ENCODE peak calls at places on chromosome 22, in eight cellular contexts. X is sigmoid colon, G is endothelial cell of umbilical vein, L is GM23338, C is spleen, I is H1, T is prostate gland, V is HCT116. E is an unnamed sample. For H3K4me1, the result is how much of the 10 kb centered on the place peaks cover.

GRCh38 chr22:26481694-26482093 is 1.9 kb downstream of the HPS4 start:
- DNase-seq in V (no peak), G (no peak), I (no peak), C (no peak), X (no peak), L (no peak), T (no peak), E (no peak)

GRCh38 chr22:43859176-43859575 is 3.1 kb downstream of the SULT4A1 start:
- DNase-seq in G (no peak), T (no peak), I (no peak), L (no peak), V (no peak), C (peak), X (peak), E (no peak)

GRCh38 chr22:48258841-48259240 is 1496.4 kb downstream of the TBC1D22A start:
- DNase-seq in I (no peak), X (no peak), G (no peak), L (no peak), C (peak), V (no peak), T (no peak), E (no peak)

GRCh38 chr22:46297151-46297819 is 615 bp downstream of the GTSE1 start:
- DNase-seq in G (peak), I (no peak), C (no peak), T (no peak), X (no peak), V (no peak), L (peak), E (no peak)

GRCh38 chr22:27460596-27461347 is 340.8 kb downstream of the MN1 start:
- DNase-seq in X (peak), I (no peak), V (no peak), C (no peak), G (no peak), T (no peak), L (peak), E (no peak)

GRCh38 chr22:26797910-26798309 is 140.5 kb downstream of the MIAT start:
- DNase-seq in L (peak), G (no peak), I (no peak), X (no peak), V (peak), T (no peak), C (no peak), E (no peak)

GRCh38 chr22:38074181-38075104 is 9.5 kb downstream of the SLC16A8 start:
- DNase-seq in C (no peak), I (no peak), X (no peak), L (peak), G (no peak), T (no peak), V (no peak), E (no peak)

GRCh38 chr22:32826537-32826936 is 25.0 kb downstream of the TIMP3 start:
- DNase-seq in I (no peak), X (peak), T (no peak), C (no peak), L (no peak), V (no peak), G (no peak), E (no peak)

GRCh38 chr22:20296598-20296997 is 23.3 kb downstream of the DGCR6L start:
- DNase-seq in V (no peak), T (no peak), X (no peak), I (no peak), C (no peak), L (no peak), G (no peak), E (no peak)

GRCh38 chr22:42399315-42400271 is 32.6 kb downstream of the NFAM1 start:
- DNase-seq in I (no peak), T (no peak), C (peak), L (peak), X (no peak), G (no peak), V (no peak), E (no peak)

GRCh38 chr22:16955678-16956210 is 52.3 kb downstream of the GAB4 start:
- DNase-seq in V (no peak), L (no peak), T (no peak), I (no peak), G (no peak), X (no peak), C (no peak), E (peak)

GRCh38 chr22:25201557-25202273 is 2.1 kb downstream of the CRYBB3 start:
- DNase-seq in L (no peak), X (no peak), T (no peak), I (no peak), G (no peak), V (no peak), C (no peak), E (no peak)

GRCh38 chr22:42847110-42847509 is 10.0 kb downstream of the ARFGAP3 start:
- DNase-seq in T (no peak), C (no peak), I (no peak), L (no peak), X (no peak), G (no peak), V (no peak), E (no peak)

GRCh38 chr22:39501644-39502108 is 414 bp upstream of the MIEF1 start:
- DNase-seq in X (no peak), C (no peak), G (no peak), I (no peak), T (no peak), L (no peak), V (no peak), E (no peak)

GRCh38 chr22:21044931-21045584 is 688 bp upstream of the LRRC74B start:
- DNase-seq in L (peak), X (no peak), V (no peak), G (no peak), T (no peak), C (peak), I (no peak), E (no peak)

GRCh38 chr22:46812786-46813185 is 50.3 kb downstream of the TBC1D22A start:
- DNase-seq in G (peak), T (no peak), L (no peak), C (no peak), V (no peak), I (no peak), X (no peak), E (no peak)

GRCh38 chr22:42742940-42743339 is 22.3 kb upstream of the A4GALT start:
- DNase-seq in I (no peak), L (peak), V (no peak), C (no peak), X (peak), G (no peak), T (no peak), E (no peak)

GRCh38 chr22:47783433-47784366 is 1021.2 kb downstream of the TBC1D22A start:
- DNase-seq in I (no peak), L (no peak), T (no peak), G (no peak), V (no peak), X (no peak), C (peak), E (peak)

GRCh38 chr22:42820075-42820763 is 36.9 kb downstream of the ARFGAP3 start:
- DNase-seq in I (no peak), L (peak), G (peak), X (no peak), V (no peak), T (no peak), C (no peak), E (no peak)

GRCh38 chr22:20904008-20904979 is 12.9 kb upstream of the CRKL start:
- DNase-seq in I (no peak), V (peak), X (no peak), L (no peak), C (no peak), T (no peak), G (no peak), E (no peak)

GRCh38 chr22:41157083-41157482 is 48.0 kb upstream of the L3MBTL2 start:
- DNase-seq in T (no peak), G (no peak), I (no peak), L (no peak), X (no peak), V (no peak), C (no peak), E (no peak)

GRCh38 chr22:41826430-41827383 is 6.2 kb upstream of the SREBF2 start:
- DNase-seq in V (no peak), X (no peak), T (no peak), I (no peak), L (no peak), C (no peak), G (no peak), E (no peak)

GRCh38 chr22:33785283-33785991 is 134.8 kb downstream of the LARGE1 start:
- DNase-seq in C (no peak), T (no peak), G (no peak), I (no peak), X (no peak), L (no peak), V (no peak), E (no peak)

GRCh38 chr22:40651563-40652501 is 15.3 kb upstream of the MRTFA start:
- DNase-seq in L (peak), I (peak), T (peak), C (peak), X (peak), G (peak), V (peak), E (peak)

GRCh38 chr22:47341464-47341863 is 579.0 kb downstream of the TBC1D22A start:
- DNase-seq in X (no peak), I (no peak), T (no peak), C (no peak), V (no peak), G (no peak), L (no peak), E (peak)

GRCh38 chr22:19291218-19291579 is 320 bp downstream of the CLTCL1 start:
- DNase-seq in T (peak), G (no peak), V (no peak), L (peak), C (no peak), X (peak), I (no peak), E (peak)

GRCh38 chr22:19289475-19290161 is 1.9 kb downstream of the CLTCL1 start:
- DNase-seq in X (no peak), I (no peak), L (no peak), V (no peak), G (no peak), T (no peak), C (no peak), E (peak)

GRCh38 chr22:19290400-19291217 is 910 bp downstream of the CLTCL1 start:
- DNase-seq in T (no peak), V (no peak), G (no peak), C (peak), L (peak), I (no peak), X (no peak), E (peak)

GRCh38 chr22:19291580-19292261 is at the start of gene CLTCL1:
- DNase-seq in G (peak), V (peak), L (peak), I (peak), X (peak), C (peak), T (peak), E (peak)

GRCh38 chr22:19292262-19293230 is 1.0 kb upstream of the CLTCL1 start:
- DNase-seq in G (no peak), I (no peak), C (peak), T (peak), X (no peak), L (no peak), V (no peak), E (peak)
- TF ChIP-seq CTCF in G (no peak), I (no peak), C (no peak), T (no peak), X (no peak), L (no peak), V (no peak), E (no peak)

GRCh38 chr22:49525366-49525765 is 302.3 kb downstream of the BRD1 start:
- DNase-seq in G (no peak), L (no peak), V (no peak), I (no peak), T (no peak), X (no peak), C (no peak), E (no peak)

GRCh38 chr22:49528420-49528720 is 299.3 kb downstream of the BRD1 start:
- DNase-seq in X (no peak), C (peak), G (no peak), T (no peak), V (no peak), L (no peak), I (no peak), E (no peak)

GRCh38 chr22:49525776-49526535 is 301.7 kb downstream of the BRD1 start:
- DNase-seq in L (no peak), C (peak), V (no peak), T (no peak), X (peak), G (no peak), I (no peak), E (no peak)

GRCh38 chr22:49530671-49531532 is 296.8 kb downstream of the BRD1 start:
- DNase-seq in G (no peak), T (no peak), X (no peak), I (no peak), V (no peak), C (peak), L (no peak), E (no peak)

DNA sequence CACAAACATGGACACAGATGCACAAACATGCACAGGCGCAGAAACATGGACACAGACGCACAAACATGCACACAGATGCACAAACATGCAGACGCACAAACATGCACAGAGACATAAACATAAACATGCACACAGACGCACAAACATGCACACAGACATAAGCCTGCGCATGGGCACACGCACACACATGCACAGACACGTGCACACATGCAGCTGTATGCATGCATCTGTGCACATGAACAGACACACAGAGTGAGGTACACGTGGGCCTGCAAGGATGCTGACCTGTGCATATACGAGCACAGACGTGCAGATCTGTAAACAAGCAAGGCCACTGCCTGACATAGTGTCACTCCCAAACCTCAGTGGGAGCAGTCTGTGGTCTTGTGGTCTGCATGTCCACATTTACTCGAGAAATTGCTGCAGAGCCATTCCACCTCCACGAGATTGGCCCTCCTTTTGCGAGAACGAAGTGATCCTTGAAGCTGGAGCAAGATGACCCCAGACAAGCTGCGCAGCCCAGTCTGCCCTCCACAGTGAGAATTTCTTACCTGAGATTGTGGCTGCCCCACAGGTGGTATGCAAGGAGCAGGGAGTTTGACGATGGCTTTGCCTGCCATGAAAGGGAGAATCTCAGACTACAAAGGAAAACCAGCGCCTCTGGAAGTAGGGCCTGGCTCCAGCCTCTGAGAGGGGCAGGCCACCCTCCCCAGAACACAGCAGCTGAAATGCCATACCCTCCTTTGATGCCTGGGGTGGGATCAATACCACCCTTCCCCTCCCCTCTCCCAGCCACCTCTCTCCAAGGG is 299.9 kb downstream of the BRD1 start:
- DNase-seq in X (no peak), G (no peak), L (no peak), I (no peak), V (no peak), T (no peak), C (peak), E (no peak)
- H3K4me1 ChIP-seq in X (under half), G (under half), L (under half), I (under half), V (under half), T (under half), C (under half), E (under half)

DNA sequence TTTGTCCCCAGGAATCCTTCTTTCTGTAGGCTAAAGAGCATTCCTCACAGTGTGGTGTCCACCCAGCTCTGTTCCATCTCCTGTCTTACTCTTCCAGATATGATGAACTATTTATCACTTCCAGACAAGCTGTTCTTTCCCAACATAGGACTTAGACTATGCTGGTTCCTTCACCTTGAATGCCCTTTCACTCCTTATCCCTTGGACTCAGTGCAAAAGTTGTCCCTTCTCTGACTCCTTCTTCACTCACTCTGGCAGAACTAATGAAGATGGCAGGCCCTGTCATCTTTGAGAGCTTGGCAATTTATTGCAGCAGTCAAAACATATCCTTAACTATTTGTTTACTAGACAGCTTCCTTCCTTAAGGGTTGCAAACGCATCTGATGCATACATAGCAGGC is 3.5 kb upstream of the OSBP2 start:
- DNase-seq in L (no peak), C (no peak), G (no peak), X (no peak), T (no peak), V (no peak), I (no peak), E (no peak)
- TF ChIP-seq POLR2AphosphoS5 in L (no peak), C (no peak), G (no peak), X (no peak), T (no peak), V (no peak), I (no peak), E (no peak)

GRCh38 chr22:36330655-36331305 is 57.0 kb downstream of the MYH9 start:
- DNase-seq in C (peak), I (no peak), T (peak), G (peak), V (no peak), L (no peak), X (no peak), E (no peak)

GRCh38 chr22:36332623-36333331 is 55.0 kb downstream of the MYH9 start:
- DNase-seq in G (peak), C (peak), L (no peak), X (no peak), V (no peak), T (peak), I (no peak), E (no peak)

GRCh38 chr22:36333632-36334031 is 54.1 kb downstream of the MYH9 start:
- DNase-seq in G (no peak), C (no peak), I (no peak), L (no peak), X (no peak), V (no peak), T (peak), E (no peak)

GRCh38 chr22:36331306-36331911 is 56.4 kb downstream of the MYH9 start:
- DNase-seq in C (peak), G (peak), V (peak), I (peak), L (peak), T (peak), X (peak), E (peak)

DNA sequence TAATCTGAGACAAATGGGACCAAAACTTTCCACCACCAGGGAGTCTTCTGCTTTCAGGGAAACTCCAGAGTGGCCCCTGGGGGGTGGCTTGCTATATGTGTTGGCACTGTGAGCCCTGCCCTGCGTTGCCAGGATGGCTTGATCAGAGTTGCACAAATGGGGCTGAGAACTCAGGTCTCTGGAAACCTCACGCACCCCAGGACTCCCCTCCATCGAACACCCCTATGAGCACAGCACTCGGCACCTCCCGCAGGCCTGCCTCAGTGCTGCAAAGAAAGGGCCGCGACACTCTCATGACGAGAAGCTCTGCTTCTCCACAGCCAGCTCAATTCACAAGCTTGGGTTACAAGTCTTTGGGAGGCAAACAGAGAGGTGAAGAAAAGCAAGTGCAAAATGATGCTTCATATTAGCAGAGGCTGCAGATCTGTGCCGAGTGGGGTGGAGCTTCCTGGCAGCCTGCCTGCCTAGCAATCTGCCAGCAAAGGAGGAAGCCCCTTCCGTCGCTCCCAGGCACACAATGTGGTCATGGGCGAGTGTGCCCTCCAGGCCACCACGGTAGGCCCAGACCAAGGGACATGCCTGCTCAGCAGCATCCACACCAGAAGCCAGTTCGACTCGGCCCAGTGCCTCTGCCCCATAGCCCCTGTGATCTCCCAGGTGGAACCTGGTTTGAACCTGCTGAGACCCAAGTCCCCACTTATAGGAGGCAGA is 55.7 kb downstream of the MYH9 start:
- DNase-seq in V (no peak), C (peak), L (no peak), I (no peak), G (peak), X (peak), T (peak), E (no peak)
- TF ChIP-seq CTCF in V (no peak), C (no peak), L (no peak), I (no peak), G (no peak), X (no peak), T (no peak), E (no peak)

GRCh38 chr22:31246687-31247086 is 34.6 kb downstream of the LIMK2 start:
- DNase-seq in X (no peak), C (no peak), L (no peak), G (no peak), I (no peak), V (no peak), T (no peak), E (no peak)
- H3K4me1 ChIP-seq in X (under half), C (under half), L (under half), G (under half), I (under half), V (under half), T (under half), E (under half)

DNA sequence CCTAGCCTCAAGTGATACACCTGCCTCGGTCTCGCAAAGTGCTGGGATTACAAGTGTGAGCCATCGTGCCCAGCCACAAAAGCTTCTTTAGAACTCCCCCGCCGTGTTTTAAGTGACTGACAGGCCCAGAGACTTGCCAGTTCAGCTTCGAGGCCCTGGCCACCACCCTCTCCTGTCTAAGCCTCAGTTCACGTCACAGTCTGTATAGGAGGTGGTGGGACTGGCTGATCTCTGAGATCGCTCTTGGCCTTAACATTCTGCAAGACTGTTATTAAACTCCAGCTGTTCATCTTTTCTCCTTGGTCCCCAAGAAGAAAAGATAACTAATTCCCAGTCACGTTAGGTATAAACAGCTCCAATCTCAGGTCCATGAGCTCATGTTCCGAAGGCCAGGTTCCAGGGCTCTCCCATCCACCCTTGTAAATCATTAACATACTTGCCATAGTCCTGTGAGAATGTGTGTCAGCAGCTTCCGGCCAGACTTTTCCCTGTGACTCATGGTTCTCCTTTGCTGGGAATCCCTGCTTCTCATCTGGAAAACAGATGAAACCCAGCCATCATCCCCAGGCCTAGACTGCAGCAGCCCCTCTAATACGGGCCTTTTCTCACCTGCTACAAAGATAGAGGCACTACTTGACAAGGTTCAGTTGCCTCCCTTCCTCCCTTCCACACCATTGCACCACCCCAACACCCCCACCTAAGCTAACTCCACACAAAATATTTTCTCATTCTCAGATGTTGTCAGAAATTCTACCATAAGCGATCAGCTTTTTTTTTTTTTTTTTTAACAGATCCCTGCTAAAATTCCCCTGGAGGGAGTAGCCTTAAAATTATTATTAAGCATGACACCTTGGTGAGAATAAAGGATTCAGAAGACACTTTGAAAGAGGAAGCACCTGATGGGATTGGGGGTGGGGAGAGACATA is 5.6 kb upstream of the KIAA0930 start:
- DNase-seq in X (peak), V (peak), T (peak), G (peak), I (no peak), C (no peak), L (no peak), E (no peak)
- TF ChIP-seq POLR2AphosphoS5 in X (peak), V (no peak), T (peak), G (no peak), I (no peak), C (no peak), L (no peak), E (peak)